ENCODE peak calls at places on chromosomes 1 and 21, in seven cellular contexts. G is T-helper 1 cell, S is astrocyte of the hippocampus, P is activated T-cell treated with anti-CD3 and anti-CD28 coated beads for 24 hours, N is NCI-H774, Y is NCI-H2081, E is myocyte. T is an unnamed sample.

GRCh38 chr1:168689726-168690602 is 39.0 kb downstream of the DPT start:
- DNase-seq in S (peak; percentile 79), P (no peak), Y (no peak), N (no peak), G (no peak), E (no peak), T (no peak)

GRCh38 chr1:161307892-161308638 is 1.7 kb downstream of the MPZ start:
- DNase-seq in Y (no peak), N (no peak), P (no peak), E (peak; percentile 34), S (no peak), G (no peak), T (no peak)

GRCh38 chr1:109793486-109794318 is 30.0 kb upstream of the EPS8L3 start:
- DNase-seq in N (peak; percentile 92), S (peak; percentile 95), E (peak; percentile 66), Y (peak; percentile 88), P (no peak), G (no peak), T (peak; percentile 57)

GRCh38 chr1:68917456-68917855 is 420.6 kb upstream of the DEPDC1 start:
- DNase-seq in S (peak; percentile 49), G (no peak), Y (no peak), P (no peak), E (no peak), N (no peak), T (no peak)

GRCh38 chr1:163240705-163241104 is 38.0 kb upstream of the RGS5 start:
- DNase-seq in G (no peak), N (no peak), E (no peak), S (no peak), Y (no peak), P (no peak), T (no peak)

GRCh38 chr1:55347786-55348185 is 132.6 kb upstream of the USP24 start:
- DNase-seq in S (no peak), N (no peak), E (no peak), G (no peak), P (no peak), Y (no peak), T (no peak)

GRCh38 chr1:93758842-93759515 is 77.3 kb upstream of the BCAR3 start:
- DNase-seq in S (peak; percentile 59), P (no peak), E (peak; percentile 18), G (no peak), Y (no peak), N (no peak), T (peak; percentile 40)

GRCh38 chr1:113219377-113219776 is 146.4 kb downstream of the LRIG2 start:
- DNase-seq in S (no peak), P (no peak), G (no peak), N (no peak), E (peak; percentile 2), Y (no peak), T (no peak)

GRCh38 chr21:33668180-33668579 is 25.9 kb downstream of the ITSN1 start:
- DNase-seq in Y (no peak), N (no peak), E (no peak), G (no peak), P (no peak), S (no peak), T (no peak)

GRCh38 chr1:19754482-19754881 is 45.2 kb downstream of the TMCO4 start:
- DNase-seq in N (peak; percentile 1), G (no peak), S (no peak), E (no peak), Y (no peak), P (no peak), T (no peak)

GRCh38 chr1:39652534-39652933 is 13.1 kb upstream of the HEYL start:
- DNase-seq in N (no peak), S (no peak), P (no peak), E (peak; percentile 31), Y (no peak), G (no peak), T (no peak)

GRCh38 chr1:16128338-16128741 is 27.5 kb downstream of the EPHA2 start:
- DNase-seq in E (no peak), N (no peak), S (no peak), G (no peak), P (no peak), Y (no peak), T (no peak)

GRCh38 chr1:15742339-15742801 is at the start of gene TMEM82:
- DNase-seq in E (no peak), S (no peak), Y (no peak), G (no peak), P (no peak), N (no peak), T (no peak)

GRCh38 chr1:44027320-44027719 is 3.9 kb downstream of the SLC6A9 start:
- DNase-seq in N (no peak), P (no peak), E (no peak), Y (no peak), G (no peak), S (no peak), T (no peak)

GRCh38 chr1:246219508-246220030 is 287.5 kb downstream of the SMYD3 start:
- DNase-seq in N (peak; percentile 92), P (no peak), Y (peak; percentile 74), S (no peak), G (no peak), E (no peak), T (no peak)

GRCh38 chr1:107963601-107964396 is 1.2 kb downstream of the VAV3 start:
- DNase-seq in N (no peak), P (peak; percentile 35), G (peak; percentile 13), Y (no peak), E (no peak), S (peak; percentile 44), T (peak; percentile 68)

GRCh38 chr1:21237386-21238088 is 52.7 kb downstream of the ECE1 start:
- DNase-seq in S (no peak), P (no peak), Y (no peak), E (no peak), N (no peak), G (no peak), T (no peak)